ENCODE peak calls at places on chromosomes 11 and 22, in eight cellular contexts. One of them, this sample, is unnamed.

GRCh38 chr11:29300441-29300840 is 716.4 kb downstream of the KCNA4 start:
- DNase-seq in CD8-positive, alpha-beta memory T cell: no peak
- DNase-seq in hippocampal formation: no peak
- DNase-seq in NCI-H1436: no peak
- DNase-seq in neural crest cell: no peak
- DNase-seq in T-helper 9 cell: no peak
- DNase-seq in fibroblast of pulmonary artery: peak
- DNase-seq in non-pigmented ciliary epithelial cell: peak
- DNase-seq in this sample: no peak

GRCh38 chr11:94884322-94884721 is 89.0 kb downstream of the CWC15 start:
- DNase-seq in CD8-positive, alpha-beta memory T cell: no peak
- DNase-seq in hippocampal formation: no peak
- DNase-seq in NCI-H1436: no peak
- DNase-seq in neural crest cell: no peak
- DNase-seq in T-helper 9 cell: no peak
- DNase-seq in fibroblast of pulmonary artery: no peak
- DNase-seq in non-pigmented ciliary epithelial cell: no peak
- DNase-seq in this sample: no peak

GRCh38 chr11:65786786-65787636 is at the start of gene OVOL1:
- DNase-seq in CD8-positive, alpha-beta memory T cell: peak
- DNase-seq in hippocampal formation: no peak
- DNase-seq in NCI-H1436: no peak
- DNase-seq in neural crest cell: no peak
- DNase-seq in T-helper 9 cell: peak
- DNase-seq in fibroblast of pulmonary artery: no peak
- DNase-seq in non-pigmented ciliary epithelial cell: no peak
- DNase-seq in this sample: no peak

GRCh38 chr22:41862160-41862529 is 29.2 kb downstream of the SREBF2 start:
- DNase-seq in CD8-positive, alpha-beta memory T cell: peak
- DNase-seq in hippocampal formation: no peak
- DNase-seq in NCI-H1436: no peak
- DNase-seq in neural crest cell: no peak
- DNase-seq in T-helper 9 cell: no peak
- DNase-seq in fibroblast of pulmonary artery: peak
- DNase-seq in non-pigmented ciliary epithelial cell: no peak
- DNase-seq in this sample: no peak

GRCh38 chr11:85299247-85299646 is 327.9 kb downstream of the DLG2 start:
- DNase-seq in CD8-positive, alpha-beta memory T cell: no peak
- DNase-seq in hippocampal formation: no peak
- DNase-seq in NCI-H1436: no peak
- DNase-seq in neural crest cell: no peak
- DNase-seq in T-helper 9 cell: no peak
- DNase-seq in fibroblast of pulmonary artery: no peak
- DNase-seq in non-pigmented ciliary epithelial cell: no peak
- DNase-seq in this sample: peak

GRCh38 chr11:123454060-123454651 is 24.1 kb downstream of the GRAMD1B start:
- DNase-seq in CD8-positive, alpha-beta memory T cell: peak
- DNase-seq in hippocampal formation: no peak
- DNase-seq in NCI-H1436: peak
- DNase-seq in neural crest cell: no peak
- DNase-seq in T-helper 9 cell: peak
- DNase-seq in fibroblast of pulmonary artery: peak
- DNase-seq in non-pigmented ciliary epithelial cell: no peak
- DNase-seq in this sample: peak

GRCh38 chr22:25409240-25409639 is 155.2 kb upstream of the GRK3 start:
- DNase-seq in CD8-positive, alpha-beta memory T cell: no peak
- DNase-seq in hippocampal formation: no peak
- DNase-seq in NCI-H1436: no peak
- DNase-seq in neural crest cell: no peak
- DNase-seq in T-helper 9 cell: no peak
- DNase-seq in fibroblast of pulmonary artery: no peak
- DNase-seq in non-pigmented ciliary epithelial cell: no peak
- DNase-seq in this sample: no peak

GRCh38 chr22:29202231-29203192 is 3.2 kb upstream of the EMID1 start:
- DNase-seq in CD8-positive, alpha-beta memory T cell: peak
- DNase-seq in hippocampal formation: no peak
- DNase-seq in NCI-H1436: no peak
- DNase-seq in neural crest cell: no peak
- DNase-seq in T-helper 9 cell: peak
- DNase-seq in fibroblast of pulmonary artery: peak
- DNase-seq in non-pigmented ciliary epithelial cell: no peak
- DNase-seq in this sample: peak

GRCh38 chr11:128525411-128526243 is 61.7 kb downstream of the ETS1 start:
- DNase-seq in CD8-positive, alpha-beta memory T cell: peak
- DNase-seq in hippocampal formation: no peak
- DNase-seq in NCI-H1436: no peak
- DNase-seq in neural crest cell: no peak
- DNase-seq in T-helper 9 cell: no peak
- DNase-seq in fibroblast of pulmonary artery: no peak
- DNase-seq in non-pigmented ciliary epithelial cell: no peak
- DNase-seq in this sample: no peak

GRCh38 chr11:93221539-93221938 is 23.7 kb upstream of the SLC36A4 start:
- DNase-seq in CD8-positive, alpha-beta memory T cell: no peak
- DNase-seq in hippocampal formation: no peak
- DNase-seq in NCI-H1436: peak
- DNase-seq in neural crest cell: no peak
- DNase-seq in T-helper 9 cell: no peak
- DNase-seq in fibroblast of pulmonary artery: no peak
- DNase-seq in non-pigmented ciliary epithelial cell: no peak
- DNase-seq in this sample: no peak

GRCh38 chr22:45544588-45545170 is 42.0 kb downstream of the FBLN1 start:
- DNase-seq in CD8-positive, alpha-beta memory T cell: no peak
- DNase-seq in hippocampal formation: no peak
- DNase-seq in NCI-H1436: no peak
- DNase-seq in neural crest cell: no peak
- DNase-seq in T-helper 9 cell: no peak
- DNase-seq in fibroblast of pulmonary artery: peak
- DNase-seq in non-pigmented ciliary epithelial cell: no peak
- DNase-seq in this sample: peak

This sample was measured in MCF 10A.